ENCODE peak calls at places on chromosomes 16 and 17, in six cellular contexts. A, I, D, M, U and F are unnamed samples. For H3K9me3, the result is how much of the 10 kb centered on the place peaks cover.

GRCh38 chr17:33594000-33594399 is 300.9 kb upstream of the ASIC2 start:
- DNase-seq in A (no peak), I (no peak), D (no peak), M (no peak), U (no peak), F (no peak)

GRCh38 chr17:77619851-77620250 is 338.7 kb upstream of the TNRC6C start:
- DNase-seq in A (no peak), I (no peak), D (peak), M (no peak), U (no peak), F (no peak)

GRCh38 chr17:41048441-41048840 is 1.3 kb upstream of the KRTAP2-1 start:
- DNase-seq in A (no peak), I (no peak), D (peak), M (no peak), U (no peak), F (no peak)

GRCh38 chr16:610513-611381 is 20.0 kb upstream of the WFIKKN1 start:
- DNase-seq in A (peak), I (peak), D (peak), M (peak), U (no peak), F (peak)

GRCh38 chr17:45325810-45326209 is 9.0 kb upstream of the MAP3K14 start:
- DNase-seq in A (no peak), I (no peak), D (no peak), M (no peak), U (no peak), F (no peak)

GRCh38 chr17:29143894-29144293 is 36.3 kb downstream of the MYO18A start:
- DNase-seq in A (no peak), I (peak), D (no peak), M (peak), U (no peak), F (peak)

GRCh38 chr16:54931041-54931756 is 534 bp downstream of the IRX5 start:
- DNase-seq in A (no peak), I (peak), D (peak), M (no peak), U (no peak), F (peak)

GRCh38 chr16:1154291-1154886 is 1.5 kb downstream of the CACNA1H start:
- DNase-seq in A (no peak), I (peak), D (peak), M (no peak), U (no peak), F (no peak)

GRCh38 chr17:21240375-21241055 is 12.7 kb downstream of the NATD1 start:
- DNase-seq in A (no peak), I (no peak), D (no peak), M (no peak), U (no peak), F (no peak)

GRCh38 chr16:19179890-19180490 is 11.9 kb downstream of the SYT17 start:
- DNase-seq in A (peak), I (peak), D (peak), M (peak), U (peak), F (peak)

GRCh38 chr16:81457326-81458133 is 12.9 kb downstream of the CMIP start:
- DNase-seq in A (no peak), I (no peak), D (peak), M (no peak), U (no peak), F (no peak)

GRCh38 chr17:2106308-2106707 is 51.4 kb downstream of the HIC1 start:
- DNase-seq in A (no peak), I (no peak), D (no peak), M (no peak), U (no peak), F (no peak)

GRCh38 chr16:55672471-55672870 is 16.7 kb downstream of the SLC6A2 start:
- DNase-seq in A (no peak), I (no peak), D (no peak), M (peak), U (peak), F (peak)

GRCh38 chr16:88703486-88704309 is 2.5 kb downstream of the RNF166 start:
- DNase-seq in A (peak), I (no peak), D (peak), M (no peak), U (peak), F (no peak)

GRCh38 chr17:21166599-21167265 is 40.0 kb downstream of the DHRS7B start:
- DNase-seq in A (no peak), I (no peak), D (peak), M (no peak), U (no peak), F (no peak)

GRCh38 chr16:19994771-19995170 is 78.9 kb downstream of the GPR139 start:
- DNase-seq in A (no peak), I (no peak), D (peak), M (no peak), U (no peak), F (no peak)

GRCh38 chr17:35795007-35795870 is at the start of gene MMP28:
- DNase-seq in A (peak), I (peak), D (peak), M (peak), U (peak), F (peak)

GRCh38 chr17:41448506-41448905 is 7.7 kb upstream of the KRT38 start:
- DNase-seq in A (no peak), I (no peak), D (no peak), M (no peak), U (no peak), F (no peak)

GRCh38 chr16:50692999-50693781 is at the start of gene NOD2:
- DNase-seq in A (no peak), I (peak), D (no peak), M (no peak), U (no peak), F (no peak)

GRCh38 chr16:64983983-64984382 is 137.9 kb downstream of the CDH11 start:
- DNase-seq in A (peak), I (peak), D (peak), M (peak), U (no peak), F (no peak)

GRCh38 chr17:34519286-34519685 is 60.1 kb upstream of the TMEM132E start:
- DNase-seq in A (no peak), I (peak), D (no peak), M (peak), U (no peak), F (no peak)

GRCh38 chr16:75566889-75567255 is 693 bp downstream of the GABARAPL2 start:
- DNase-seq in A (no peak), I (peak), D (peak), M (peak), U (no peak), F (no peak)

GRCh38 chr17:37259030-37259735 is 116.6 kb upstream of the C17orf78 start:
- DNase-seq in A (no peak), I (no peak), D (peak), M (no peak), U (no peak), F (no peak)

GRCh38 chr16:70789231-70789926 is 11.6 kb downstream of the VAC14 start:
- DNase-seq in A (no peak), I (no peak), D (no peak), M (peak), U (peak), F (peak)

GRCh38 chr17:36885761-36886365 is 51.4 kb upstream of the LHX1 start:
- DNase-seq in A (no peak), I (no peak), D (no peak), M (no peak), U (no peak), F (no peak)

GRCh38 chr17:78925662-78926555 is 722 bp upstream of the TIMP2 start:
- DNase-seq in A (peak), I (peak), D (peak), M (peak), U (peak), F (peak)

GRCh38 chr17:46951681-46952080 is 27.4 kb downstream of the RPRML start:
- DNase-seq in A (no peak), I (no peak), D (no peak), M (no peak), U (no peak), F (no peak)

GRCh38 chr17:51059781-51060180 is 60.9 kb downstream of the SPAG9 start:
- DNase-seq in A (no peak), I (no peak), D (peak), M (no peak), U (no peak), F (no peak)

GRCh38 chr16:14232106-14232890 is 161.2 kb downstream of the MRTFB start:
- DNase-seq in A (no peak), I (no peak), D (peak), M (no peak), U (no peak), F (no peak)

GRCh38 chr16:54928016-54928356 is 2.7 kb upstream of the IRX5 start:
- DNase-seq in A (no peak), I (peak), D (peak), M (no peak), U (no peak), F (no peak)

GRCh38 chr16:69109486-69110270 is 4.2 kb downstream of the HAS3 start:
- DNase-seq in A (no peak), I (no peak), D (no peak), M (no peak), U (no peak), F (no peak)

GRCh38 chr17:55750750-55751641 is at the start of gene PCTP:
- DNase-seq in A (peak), I (peak), D (peak), M (peak), U (peak), F (peak)

GRCh38 chr17:27354491-27355081 is 60.7 kb downstream of the WSB1 start:
- DNase-seq in A (no peak), I (no peak), D (no peak), M (no peak), U (no peak), F (no peak)

GRCh38 chr17:32445497-32445896 is 1.2 kb downstream of the PSMD11 start:
- DNase-seq in A (no peak), I (no peak), D (no peak), M (no peak), U (no peak), F (no peak)
- H3K4me3 ChIP-seq in A (peak), I (peak), D (peak), M (peak), U (peak), F (peak)

DNA sequence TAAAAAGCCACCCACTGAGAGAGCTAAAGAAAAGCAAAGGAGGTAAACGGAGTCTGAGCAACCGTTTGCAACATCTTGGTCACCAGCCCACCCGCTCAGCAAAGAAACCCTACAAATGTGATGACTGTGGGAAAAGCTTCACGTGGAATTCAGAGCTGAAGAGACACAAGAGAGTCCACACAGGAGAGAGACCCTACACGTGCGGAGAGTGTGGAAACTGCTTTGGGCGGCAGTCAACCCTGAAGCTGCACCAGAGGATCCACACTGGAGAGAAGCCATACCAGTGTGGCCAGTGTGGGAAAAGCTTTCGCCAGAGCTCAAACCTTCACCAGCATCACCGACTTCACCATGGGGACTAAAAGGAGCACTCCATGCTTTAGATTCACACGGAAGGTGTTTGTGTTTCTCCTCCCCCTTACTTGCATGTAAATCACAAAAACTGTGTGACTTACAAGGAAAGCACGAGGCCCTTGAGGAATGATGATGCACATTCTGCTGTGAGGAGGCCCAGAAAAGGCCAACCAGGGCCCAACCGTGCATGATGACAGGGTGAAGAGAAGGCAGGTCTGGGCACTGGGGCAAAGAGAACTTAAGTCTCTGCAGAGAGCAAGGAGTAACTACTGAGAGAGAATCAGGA is 7.7 kb downstream of the ZNF174 start:
- DNase-seq in A (no peak), I (no peak), D (no peak), M (no peak), U (no peak), F (no peak)
- H3K9me3 ChIP-seq in A (half or more), I (under half), D (under half), M (under half), U (half or more), F (half or more)

GRCh38 chr16:74075393-74075792 is 221.2 kb upstream of the PSMD7 start:
- DNase-seq in A (no peak), I (no peak), D (no peak), M (no peak), U (no peak), F (no peak)
- H3K4me3 ChIP-seq in A (no peak), I (no peak), D (no peak), M (no peak), U (no peak), F (no peak)

GRCh38 chr17:82950525-82951102 is 110.8 kb upstream of the ZNF750 start:
- DNase-seq in A (no peak), I (no peak), D (no peak), M (no peak), U (peak), F (peak)
- H3K9me3 ChIP-seq in A (under half), I (under half), D (under half), M (under half), U (half or more), F (under half)

DNA sequence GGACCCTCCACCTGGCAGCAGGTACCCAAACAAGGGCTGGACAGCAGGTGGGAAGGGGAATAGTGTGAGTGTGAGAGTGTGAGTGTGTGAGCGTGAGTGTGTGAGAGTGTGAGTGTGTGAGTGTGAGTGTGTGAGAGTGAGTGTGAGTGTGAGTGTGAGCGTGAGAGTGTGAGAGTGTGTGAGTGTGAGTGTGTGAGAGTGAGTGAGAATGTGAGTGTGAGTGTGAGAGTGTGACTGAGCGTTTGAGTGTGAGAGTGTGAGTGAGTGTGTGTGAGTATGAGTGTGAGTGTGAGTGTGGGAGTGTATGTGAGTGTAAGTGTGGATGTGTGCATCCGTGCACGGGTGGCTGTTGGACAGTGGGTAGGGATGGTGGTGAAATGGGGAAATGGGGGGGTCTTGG is 352 bp downstream of the ADGRG1 start:
- DNase-seq in A (no peak), I (no peak), D (no peak), M (no peak), U (no peak), F (no peak)
- H3K4me3 ChIP-seq in A (peak), I (no peak), D (peak), M (peak), U (peak), F (peak)

GRCh38 chr16:35557731-35558130 is 2098.3 kb downstream of the TP53TG3F start:
- DNase-seq in A (no peak), I (no peak), D (no peak), M (no peak), U (no peak), F (no peak)

GRCh38 chr16:35552763-35553162 is 2093.4 kb downstream of the TP53TG3F start:
- DNase-seq in A (no peak), I (no peak), D (no peak), M (peak), U (no peak), F (no peak)
- H3K9me3 ChIP-seq in A (under half), I (half or more), D (under half), M (under half), U (under half), F (under half)